ENCODE peak calls at places on chromosomes 2 and 18, in five cellular contexts. V is LoVo; T is HS-27A; Z is activated CD4-positive, alpha-beta T cell treated with anti-CD3 and anti-CD28 coated beads, Interleukin-2, amount 50 U/mL, for 1 hour; C is heart right ventricle. H is an unnamed sample.
A peak's percentile ranks its signal among the peaks of the same experiment; 100 is the strongest.

GRCh38 chr2:37795456-37795855 is 124.0 kb upstream of the CDC42EP3 start:
- DNase-seq in T (no peak), Z (no peak), C (no peak), V (no peak), H (no peak)

GRCh38 chr18:76544511-76545350 is 49.7 kb upstream of the ZNF516 start:
- DNase-seq in Z (no peak), T (no peak), C (no peak), V (no peak), H (no peak)

GRCh38 chr18:76401496-76401895 is 93.5 kb downstream of the ZNF516 start:
- DNase-seq in C (no peak), T (no peak), V (no peak), Z (no peak), H (no peak)

GRCh38 chr2:183409662-183410061 is 285.4 kb downstream of the NUP35 start:
- DNase-seq in V (no peak), T (no peak), Z (no peak), C (no peak), H (no peak)

GRCh38 chr2:11514081-11514730 is 19.6 kb upstream of the GREB1 start:
- DNase-seq in V (no peak), Z (no peak), T (no peak), C (no peak), H (no peak)

GRCh38 chr18:77098033-77098432 is 34.5 kb downstream of the MBP start:
- DNase-seq in C (no peak), V (no peak), Z (no peak), T (no peak), H (no peak)

GRCh38 chr2:191846787-191847620 is at the start of gene CAVIN2:
- DNase-seq in T (peak; percentile 77), V (no peak), C (peak; percentile 50), Z (no peak), H (peak; percentile 76)

GRCh38 chr2:32977228-32977758 is 30.5 kb downstream of the LTBP1 start:
- DNase-seq in T (no peak), V (peak; percentile 92), C (peak; percentile 85), Z (no peak), H (no peak)

GRCh38 chr2:2742745-2743144 is 411.7 kb upstream of the MYT1L start:
- DNase-seq in Z (no peak), T (no peak), V (no peak), C (no peak), H (no peak)

GRCh38 chr18:68925268-68925667 is 127.4 kb downstream of the CCDC102B start:
- DNase-seq in V (no peak), Z (no peak), T (no peak), C (no peak), H (no peak)